ENCODE peak calls at places on chromosomes 1 and 21, in eight cellular contexts. One of them, this sample, is unnamed.

GRCh38 chr21:26844258-26845065 is 747 bp downstream of the ADAMTS1 start:
- DNase-seq in stimulated activated CD8-positive, alpha-beta memory T cell treated with anti-CD3 and anti-CD28 coated beads, Interleukin-15, amount 100 ng/mL, for 4 hours: no peak
- DNase-seq in kidney epithelial cell: no peak
- DNase-seq in sciatic nerve: peak; percentile 79
- DNase-seq in stimulated activated CD4-positive, alpha-beta T cell treated with anti-CD3 and anti-CD28 coated beads, Interleukin-4, amount 100 ng/mL, for 24 hours: no peak
- DNase-seq in mesendoderm: peak; percentile 48
- DNase-seq in HFFc6: peak; percentile 52
- DNase-seq in stimulated activated naive B cell treated with anti-CD40 and anti-IgM and Interleukin-4, amounts not matched to agents 10 μg/mL and 1 μg/mL and 100 μg/mL, for 72 hours: no peak
- DNase-seq in this sample: no peak

GRCh38 chr1:113459279-113459678 is 69.0 kb downstream of the MAGI3 start:
- DNase-seq in sciatic nerve: no peak
- DNase-seq in kidney epithelial cell: no peak
- DNase-seq in HFFc6: no peak
- DNase-seq in mesendoderm: no peak
- DNase-seq in stimulated activated CD4-positive, alpha-beta T cell treated with anti-CD3 and anti-CD28 coated beads, Interleukin-4, amount 100 ng/mL, for 24 hours: no peak
- DNase-seq in stimulated activated CD8-positive, alpha-beta memory T cell treated with anti-CD3 and anti-CD28 coated beads, Interleukin-15, amount 100 ng/mL, for 4 hours: no peak
- DNase-seq in stimulated activated naive B cell treated with anti-CD40 and anti-IgM and Interleukin-4, amounts not matched to agents 10 μg/mL and 1 μg/mL and 100 μg/mL, for 72 hours: no peak
- DNase-seq in this sample: no peak

GRCh38 chr1:2046225-2046917 is 3.8 kb upstream of the PRKCZ start:
- DNase-seq in stimulated activated CD4-positive, alpha-beta T cell treated with anti-CD3 and anti-CD28 coated beads, Interleukin-4, amount 100 ng/mL, for 24 hours: peak; percentile 49
- DNase-seq in kidney epithelial cell: no peak
- DNase-seq in stimulated activated naive B cell treated with anti-CD40 and anti-IgM and Interleukin-4, amounts not matched to agents 10 μg/mL and 1 μg/mL and 100 μg/mL, for 72 hours: peak; percentile 41
- DNase-seq in mesendoderm: peak; percentile 83
- DNase-seq in sciatic nerve: no peak
- DNase-seq in HFFc6: no peak
- DNase-seq in stimulated activated CD8-positive, alpha-beta memory T cell treated with anti-CD3 and anti-CD28 coated beads, Interleukin-15, amount 100 ng/mL, for 4 hours: no peak
- DNase-seq in this sample: peak; percentile 63

GRCh38 chr1:109543988-109544735 is 4.3 kb upstream of the GNAI3 start:
- DNase-seq in stimulated activated naive B cell treated with anti-CD40 and anti-IgM and Interleukin-4, amounts not matched to agents 10 μg/mL and 1 μg/mL and 100 μg/mL, for 72 hours: no peak
- DNase-seq in stimulated activated CD8-positive, alpha-beta memory T cell treated with anti-CD3 and anti-CD28 coated beads, Interleukin-15, amount 100 ng/mL, for 4 hours: no peak
- DNase-seq in sciatic nerve: no peak
- DNase-seq in HFFc6: no peak
- DNase-seq in stimulated activated CD4-positive, alpha-beta T cell treated with anti-CD3 and anti-CD28 coated beads, Interleukin-4, amount 100 ng/mL, for 24 hours: no peak
- DNase-seq in mesendoderm: peak; percentile 35
- DNase-seq in kidney epithelial cell: no peak
- DNase-seq in this sample: no peak

GRCh38 chr1:16145030-16145987 is 10.6 kb downstream of the EPHA2 start:
- DNase-seq in sciatic nerve: peak; percentile 80
- DNase-seq in mesendoderm: peak; percentile 91
- DNase-seq in stimulated activated CD4-positive, alpha-beta T cell treated with anti-CD3 and anti-CD28 coated beads, Interleukin-4, amount 100 ng/mL, for 24 hours: no peak
- DNase-seq in kidney epithelial cell: no peak
- DNase-seq in stimulated activated naive B cell treated with anti-CD40 and anti-IgM and Interleukin-4, amounts not matched to agents 10 μg/mL and 1 μg/mL and 100 μg/mL, for 72 hours: no peak
- DNase-seq in HFFc6: peak; percentile 95
- DNase-seq in stimulated activated CD8-positive, alpha-beta memory T cell treated with anti-CD3 and anti-CD28 coated beads, Interleukin-15, amount 100 ng/mL, for 4 hours: no peak
- DNase-seq in this sample: no peak

GRCh38 chr1:235843458-235843857 is 23.2 kb downstream of the LYST start:
- DNase-seq in mesendoderm: peak; percentile 19
- DNase-seq in stimulated activated CD4-positive, alpha-beta T cell treated with anti-CD3 and anti-CD28 coated beads, Interleukin-4, amount 100 ng/mL, for 24 hours: no peak
- DNase-seq in sciatic nerve: no peak
- DNase-seq in kidney epithelial cell: no peak
- DNase-seq in HFFc6: peak; percentile 64
- DNase-seq in stimulated activated CD8-positive, alpha-beta memory T cell treated with anti-CD3 and anti-CD28 coated beads, Interleukin-15, amount 100 ng/mL, for 4 hours: no peak
- DNase-seq in stimulated activated naive B cell treated with anti-CD40 and anti-IgM and Interleukin-4, amounts not matched to agents 10 μg/mL and 1 μg/mL and 100 μg/mL, for 72 hours: no peak
- DNase-seq in this sample: no peak

GRCh38 chr1:205358579-205358978 is 1.9 kb upstream of the KLHDC8A start:
- DNase-seq in mesendoderm: no peak
- DNase-seq in kidney epithelial cell: no peak
- DNase-seq in stimulated activated naive B cell treated with anti-CD40 and anti-IgM and Interleukin-4, amounts not matched to agents 10 μg/mL and 1 μg/mL and 100 μg/mL, for 72 hours: no peak
- DNase-seq in stimulated activated CD4-positive, alpha-beta T cell treated with anti-CD3 and anti-CD28 coated beads, Interleukin-4, amount 100 ng/mL, for 24 hours: no peak
- DNase-seq in HFFc6: no peak
- DNase-seq in stimulated activated CD8-positive, alpha-beta memory T cell treated with anti-CD3 and anti-CD28 coated beads, Interleukin-15, amount 100 ng/mL, for 4 hours: no peak
- DNase-seq in sciatic nerve: no peak
- DNase-seq in this sample: no peak

GRCh38 chr1:236345728-236346127 is 48.4 kb upstream of the EDARADD start:
- DNase-seq in stimulated activated naive B cell treated with anti-CD40 and anti-IgM and Interleukin-4, amounts not matched to agents 10 μg/mL and 1 μg/mL and 100 μg/mL, for 72 hours: no peak
- DNase-seq in sciatic nerve: no peak
- DNase-seq in stimulated activated CD4-positive, alpha-beta T cell treated with anti-CD3 and anti-CD28 coated beads, Interleukin-4, amount 100 ng/mL, for 24 hours: no peak
- DNase-seq in kidney epithelial cell: no peak
- DNase-seq in HFFc6: no peak
- DNase-seq in mesendoderm: peak; percentile 32
- DNase-seq in stimulated activated CD8-positive, alpha-beta memory T cell treated with anti-CD3 and anti-CD28 coated beads, Interleukin-15, amount 100 ng/mL, for 4 hours: no peak
- DNase-seq in this sample: no peak

GRCh38 chr1:201984446-201984845 is 2.0 kb downstream of the RNPEP start:
- DNase-seq in HFFc6: no peak
- DNase-seq in kidney epithelial cell: no peak
- DNase-seq in sciatic nerve: no peak
- DNase-seq in stimulated activated naive B cell treated with anti-CD40 and anti-IgM and Interleukin-4, amounts not matched to agents 10 μg/mL and 1 μg/mL and 100 μg/mL, for 72 hours: no peak
- DNase-seq in mesendoderm: peak; percentile 13
- DNase-seq in stimulated activated CD8-positive, alpha-beta memory T cell treated with anti-CD3 and anti-CD28 coated beads, Interleukin-15, amount 100 ng/mL, for 4 hours: no peak
- DNase-seq in stimulated activated CD4-positive, alpha-beta T cell treated with anti-CD3 and anti-CD28 coated beads, Interleukin-4, amount 100 ng/mL, for 24 hours: no peak
- DNase-seq in this sample: no peak

GRCh38 chr21:18354947-18355346 is 48.6 kb downstream of the TMPRSS15 start:
- DNase-seq in sciatic nerve: no peak
- DNase-seq in stimulated activated naive B cell treated with anti-CD40 and anti-IgM and Interleukin-4, amounts not matched to agents 10 μg/mL and 1 μg/mL and 100 μg/mL, for 72 hours: no peak
- DNase-seq in HFFc6: no peak
- DNase-seq in mesendoderm: no peak
- DNase-seq in stimulated activated CD4-positive, alpha-beta T cell treated with anti-CD3 and anti-CD28 coated beads, Interleukin-4, amount 100 ng/mL, for 24 hours: no peak
- DNase-seq in kidney epithelial cell: no peak
- DNase-seq in stimulated activated CD8-positive, alpha-beta memory T cell treated with anti-CD3 and anti-CD28 coated beads, Interleukin-15, amount 100 ng/mL, for 4 hours: no peak
- DNase-seq in this sample: no peak

GRCh38 chr1:7912743-7913557 is 27.7 kb downstream of the TNFRSF9 start:
- DNase-seq in mesendoderm: peak; percentile 67
- DNase-seq in stimulated activated CD8-positive, alpha-beta memory T cell treated with anti-CD3 and anti-CD28 coated beads, Interleukin-15, amount 100 ng/mL, for 4 hours: no peak
- DNase-seq in stimulated activated CD4-positive, alpha-beta T cell treated with anti-CD3 and anti-CD28 coated beads, Interleukin-4, amount 100 ng/mL, for 24 hours: peak; percentile 19
- DNase-seq in sciatic nerve: no peak
- DNase-seq in stimulated activated naive B cell treated with anti-CD40 and anti-IgM and Interleukin-4, amounts not matched to agents 10 μg/mL and 1 μg/mL and 100 μg/mL, for 72 hours: no peak
- DNase-seq in HFFc6: no peak
- DNase-seq in kidney epithelial cell: no peak
- DNase-seq in this sample: no peak

GRCh38 chr1:17204546-17205440 is at the start of gene PADI1:
- DNase-seq in HFFc6: no peak
- DNase-seq in stimulated activated naive B cell treated with anti-CD40 and anti-IgM and Interleukin-4, amounts not matched to agents 10 μg/mL and 1 μg/mL and 100 μg/mL, for 72 hours: no peak
- DNase-seq in kidney epithelial cell: no peak
- DNase-seq in stimulated activated CD8-positive, alpha-beta memory T cell treated with anti-CD3 and anti-CD28 coated beads, Interleukin-15, amount 100 ng/mL, for 4 hours: no peak
- DNase-seq in stimulated activated CD4-positive, alpha-beta T cell treated with anti-CD3 and anti-CD28 coated beads, Interleukin-4, amount 100 ng/mL, for 24 hours: no peak
- DNase-seq in sciatic nerve: no peak
- DNase-seq in mesendoderm: no peak
- DNase-seq in this sample: no peak

GRCh38 chr1:199687321-199687720 is 340.2 kb upstream of the NR5A2 start:
- DNase-seq in mesendoderm: peak; percentile 15
- DNase-seq in stimulated activated CD4-positive, alpha-beta T cell treated with anti-CD3 and anti-CD28 coated beads, Interleukin-4, amount 100 ng/mL, for 24 hours: no peak
- DNase-seq in stimulated activated CD8-positive, alpha-beta memory T cell treated with anti-CD3 and anti-CD28 coated beads, Interleukin-15, amount 100 ng/mL, for 4 hours: no peak
- DNase-seq in stimulated activated naive B cell treated with anti-CD40 and anti-IgM and Interleukin-4, amounts not matched to agents 10 μg/mL and 1 μg/mL and 100 μg/mL, for 72 hours: no peak
- DNase-seq in HFFc6: peak; percentile 13
- DNase-seq in sciatic nerve: no peak
- DNase-seq in kidney epithelial cell: no peak
- DNase-seq in this sample: no peak

GRCh38 chr1:154847891-154848290 is 22.2 kb downstream of the KCNN3 start:
- DNase-seq in stimulated activated naive B cell treated with anti-CD40 and anti-IgM and Interleukin-4, amounts not matched to agents 10 μg/mL and 1 μg/mL and 100 μg/mL, for 72 hours: no peak
- DNase-seq in sciatic nerve: no peak
- DNase-seq in HFFc6: no peak
- DNase-seq in kidney epithelial cell: no peak
- DNase-seq in stimulated activated CD4-positive, alpha-beta T cell treated with anti-CD3 and anti-CD28 coated beads, Interleukin-4, amount 100 ng/mL, for 24 hours: no peak
- DNase-seq in mesendoderm: no peak
- DNase-seq in stimulated activated CD8-positive, alpha-beta memory T cell treated with anti-CD3 and anti-CD28 coated beads, Interleukin-15, amount 100 ng/mL, for 4 hours: no peak
- DNase-seq in this sample: no peak

GRCh38 chr1:80468356-80468755 is 1332.4 kb upstream of the ADGRL2 start:
- DNase-seq in HFFc6: no peak
- DNase-seq in stimulated activated CD8-positive, alpha-beta memory T cell treated with anti-CD3 and anti-CD28 coated beads, Interleukin-15, amount 100 ng/mL, for 4 hours: no peak
- DNase-seq in stimulated activated naive B cell treated with anti-CD40 and anti-IgM and Interleukin-4, amounts not matched to agents 10 μg/mL and 1 μg/mL and 100 μg/mL, for 72 hours: no peak
- DNase-seq in kidney epithelial cell: no peak
- DNase-seq in mesendoderm: no peak
- DNase-seq in sciatic nerve: no peak
- DNase-seq in stimulated activated CD4-positive, alpha-beta T cell treated with anti-CD3 and anti-CD28 coated beads, Interleukin-4, amount 100 ng/mL, for 24 hours: no peak
- DNase-seq in this sample: no peak

GRCh38 chr1:108057536-108057935 is 92.6 kb upstream of the VAV3 start:
- DNase-seq in stimulated activated CD4-positive, alpha-beta T cell treated with anti-CD3 and anti-CD28 coated beads, Interleukin-4, amount 100 ng/mL, for 24 hours: no peak
- DNase-seq in mesendoderm: peak; percentile 89
- DNase-seq in stimulated activated CD8-positive, alpha-beta memory T cell treated with anti-CD3 and anti-CD28 coated beads, Interleukin-15, amount 100 ng/mL, for 4 hours: no peak
- DNase-seq in kidney epithelial cell: no peak
- DNase-seq in sciatic nerve: no peak
- DNase-seq in HFFc6: no peak
- DNase-seq in stimulated activated naive B cell treated with anti-CD40 and anti-IgM and Interleukin-4, amounts not matched to agents 10 μg/mL and 1 μg/mL and 100 μg/mL, for 72 hours: no peak
- DNase-seq in this sample: no peak

GRCh38 chr1:205191127-205191577 is 20.4 kb downstream of the DSTYK start:
- DNase-seq in stimulated activated CD8-positive, alpha-beta memory T cell treated with anti-CD3 and anti-CD28 coated beads, Interleukin-15, amount 100 ng/mL, for 4 hours: no peak
- DNase-seq in stimulated activated naive B cell treated with anti-CD40 and anti-IgM and Interleukin-4, amounts not matched to agents 10 μg/mL and 1 μg/mL and 100 μg/mL, for 72 hours: no peak
- DNase-seq in stimulated activated CD4-positive, alpha-beta T cell treated with anti-CD3 and anti-CD28 coated beads, Interleukin-4, amount 100 ng/mL, for 24 hours: no peak
- DNase-seq in kidney epithelial cell: no peak
- DNase-seq in mesendoderm: no peak
- DNase-seq in HFFc6: no peak
- DNase-seq in sciatic nerve: no peak
- DNase-seq in this sample: no peak

GRCh38 chr1:63189677-63190076 is 132.7 kb upstream of the FOXD3 start:
- DNase-seq in kidney epithelial cell: no peak
- DNase-seq in stimulated activated CD4-positive, alpha-beta T cell treated with anti-CD3 and anti-CD28 coated beads, Interleukin-4, amount 100 ng/mL, for 24 hours: no peak
- DNase-seq in sciatic nerve: no peak
- DNase-seq in mesendoderm: peak; percentile 92
- DNase-seq in stimulated activated naive B cell treated with anti-CD40 and anti-IgM and Interleukin-4, amounts not matched to agents 10 μg/mL and 1 μg/mL and 100 μg/mL, for 72 hours: no peak
- DNase-seq in stimulated activated CD8-positive, alpha-beta memory T cell treated with anti-CD3 and anti-CD28 coated beads, Interleukin-15, amount 100 ng/mL, for 4 hours: no peak
- DNase-seq in HFFc6: no peak
- DNase-seq in this sample: no peak

GRCh38 chr1:59154406-59154805 is 142.5 kb upstream of the FGGY start:
- DNase-seq in sciatic nerve: no peak
- DNase-seq in stimulated activated CD4-positive, alpha-beta T cell treated with anti-CD3 and anti-CD28 coated beads, Interleukin-4, amount 100 ng/mL, for 24 hours: no peak
- DNase-seq in kidney epithelial cell: no peak
- DNase-seq in stimulated activated CD8-positive, alpha-beta memory T cell treated with anti-CD3 and anti-CD28 coated beads, Interleukin-15, amount 100 ng/mL, for 4 hours: no peak
- DNase-seq in stimulated activated naive B cell treated with anti-CD40 and anti-IgM and Interleukin-4, amounts not matched to agents 10 μg/mL and 1 μg/mL and 100 μg/mL, for 72 hours: no peak
- DNase-seq in HFFc6: no peak
- DNase-seq in mesendoderm: no peak
- DNase-seq in this sample: no peak

GRCh38 chr21:35189077-35189863 is 140.2 kb upstream of the RUNX1 start:
- DNase-seq in stimulated activated CD8-positive, alpha-beta memory T cell treated with anti-CD3 and anti-CD28 coated beads, Interleukin-15, amount 100 ng/mL, for 4 hours: no peak
- DNase-seq in sciatic nerve: no peak
- DNase-seq in stimulated activated naive B cell treated with anti-CD40 and anti-IgM and Interleukin-4, amounts not matched to agents 10 μg/mL and 1 μg/mL and 100 μg/mL, for 72 hours: peak; percentile 36
- DNase-seq in mesendoderm: no peak
- DNase-seq in stimulated activated CD4-positive, alpha-beta T cell treated with anti-CD3 and anti-CD28 coated beads, Interleukin-4, amount 100 ng/mL, for 24 hours: no peak
- DNase-seq in HFFc6: peak; percentile 79
- DNase-seq in kidney epithelial cell: no peak
- DNase-seq in this sample: no peak

GRCh38 chr1:75970631-75971030 is 38.4 kb upstream of the ASB17 start:
- DNase-seq in stimulated activated CD8-positive, alpha-beta memory T cell treated with anti-CD3 and anti-CD28 coated beads, Interleukin-15, amount 100 ng/mL, for 4 hours: no peak
- DNase-seq in sciatic nerve: no peak
- DNase-seq in stimulated activated CD4-positive, alpha-beta T cell treated with anti-CD3 and anti-CD28 coated beads, Interleukin-4, amount 100 ng/mL, for 24 hours: no peak
- DNase-seq in HFFc6: no peak
- DNase-seq in stimulated activated naive B cell treated with anti-CD40 and anti-IgM and Interleukin-4, amounts not matched to agents 10 μg/mL and 1 μg/mL and 100 μg/mL, for 72 hours: no peak
- DNase-seq in kidney epithelial cell: no peak
- DNase-seq in mesendoderm: no peak
- DNase-seq in this sample: no peak

GRCh38 chr1:113255728-113256347 is 134.5 kb upstream of the MAGI3 start:
- DNase-seq in stimulated activated CD4-positive, alpha-beta T cell treated with anti-CD3 and anti-CD28 coated beads, Interleukin-4, amount 100 ng/mL, for 24 hours: no peak
- DNase-seq in mesendoderm: no peak
- DNase-seq in stimulated activated naive B cell treated with anti-CD40 and anti-IgM and Interleukin-4, amounts not matched to agents 10 μg/mL and 1 μg/mL and 100 μg/mL, for 72 hours: no peak
- DNase-seq in sciatic nerve: no peak
- DNase-seq in kidney epithelial cell: no peak
- DNase-seq in stimulated activated CD8-positive, alpha-beta memory T cell treated with anti-CD3 and anti-CD28 coated beads, Interleukin-15, amount 100 ng/mL, for 4 hours: no peak
- DNase-seq in HFFc6: no peak
- DNase-seq in this sample: no peak

GRCh38 chr1:154663656-154664055 is 55.7 kb upstream of the ADAR start:
- DNase-seq in mesendoderm: no peak
- DNase-seq in stimulated activated naive B cell treated with anti-CD40 and anti-IgM and Interleukin-4, amounts not matched to agents 10 μg/mL and 1 μg/mL and 100 μg/mL, for 72 hours: no peak
- DNase-seq in sciatic nerve: no peak
- DNase-seq in kidney epithelial cell: no peak
- DNase-seq in stimulated activated CD4-positive, alpha-beta T cell treated with anti-CD3 and anti-CD28 coated beads, Interleukin-4, amount 100 ng/mL, for 24 hours: no peak
- DNase-seq in HFFc6: no peak
- DNase-seq in stimulated activated CD8-positive, alpha-beta memory T cell treated with anti-CD3 and anti-CD28 coated beads, Interleukin-15, amount 100 ng/mL, for 4 hours: no peak
- DNase-seq in this sample: no peak

GRCh38 chr21:35222541-35222941 is 173.4 kb upstream of the RUNX1 start:
- DNase-seq in HFFc6: no peak
- DNase-seq in stimulated activated naive B cell treated with anti-CD40 and anti-IgM and Interleukin-4, amounts not matched to agents 10 μg/mL and 1 μg/mL and 100 μg/mL, for 72 hours: peak; percentile 67
- DNase-seq in stimulated activated CD4-positive, alpha-beta T cell treated with anti-CD3 and anti-CD28 coated beads, Interleukin-4, amount 100 ng/mL, for 24 hours: peak; percentile 42
- DNase-seq in kidney epithelial cell: no peak
- DNase-seq in sciatic nerve: no peak
- DNase-seq in stimulated activated CD8-positive, alpha-beta memory T cell treated with anti-CD3 and anti-CD28 coated beads, Interleukin-15, amount 100 ng/mL, for 4 hours: no peak
- DNase-seq in mesendoderm: peak; percentile 12
- DNase-seq in this sample: no peak

GRCh38 chr1:44260792-44261474 is 47.7 kb downstream of the DMAP1 start:
- DNase-seq in stimulated activated CD4-positive, alpha-beta T cell treated with anti-CD3 and anti-CD28 coated beads, Interleukin-4, amount 100 ng/mL, for 24 hours: no peak
- DNase-seq in HFFc6: no peak
- DNase-seq in kidney epithelial cell: no peak
- DNase-seq in mesendoderm: no peak
- DNase-seq in sciatic nerve: no peak
- DNase-seq in stimulated activated naive B cell treated with anti-CD40 and anti-IgM and Interleukin-4, amounts not matched to agents 10 μg/mL and 1 μg/mL and 100 μg/mL, for 72 hours: no peak
- DNase-seq in stimulated activated CD8-positive, alpha-beta memory T cell treated with anti-CD3 and anti-CD28 coated beads, Interleukin-15, amount 100 ng/mL, for 4 hours: no peak
- DNase-seq in this sample: no peak

GRCh38 chr1:226846801-226847200 is 23.6 kb upstream of the PSEN2 start:
- DNase-seq in stimulated activated CD8-positive, alpha-beta memory T cell treated with anti-CD3 and anti-CD28 coated beads, Interleukin-15, amount 100 ng/mL, for 4 hours: no peak
- DNase-seq in mesendoderm: peak; percentile 31
- DNase-seq in sciatic nerve: no peak
- DNase-seq in kidney epithelial cell: no peak
- DNase-seq in stimulated activated naive B cell treated with anti-CD40 and anti-IgM and Interleukin-4, amounts not matched to agents 10 μg/mL and 1 μg/mL and 100 μg/mL, for 72 hours: no peak
- DNase-seq in stimulated activated CD4-positive, alpha-beta T cell treated with anti-CD3 and anti-CD28 coated beads, Interleukin-4, amount 100 ng/mL, for 24 hours: no peak
- DNase-seq in HFFc6: peak; percentile 19
- DNase-seq in this sample: no peak

GRCh38 chr1:226201029-226201593 is 14.6 kb upstream of the ACBD3 start:
- DNase-seq in kidney epithelial cell: no peak
- DNase-seq in stimulated activated CD8-positive, alpha-beta memory T cell treated with anti-CD3 and anti-CD28 coated beads, Interleukin-15, amount 100 ng/mL, for 4 hours: no peak
- DNase-seq in stimulated activated naive B cell treated with anti-CD40 and anti-IgM and Interleukin-4, amounts not matched to agents 10 μg/mL and 1 μg/mL and 100 μg/mL, for 72 hours: no peak
- DNase-seq in HFFc6: no peak
- DNase-seq in sciatic nerve: no peak
- DNase-seq in mesendoderm: peak; percentile 72
- DNase-seq in stimulated activated CD4-positive, alpha-beta T cell treated with anti-CD3 and anti-CD28 coated beads, Interleukin-4, amount 100 ng/mL, for 24 hours: no peak
- DNase-seq in this sample: no peak

GRCh38 chr1:5711956-5712645 is 280.1 kb downstream of the NPHP4 start:
- DNase-seq in kidney epithelial cell: no peak
- DNase-seq in stimulated activated CD4-positive, alpha-beta T cell treated with anti-CD3 and anti-CD28 coated beads, Interleukin-4, amount 100 ng/mL, for 24 hours: no peak
- DNase-seq in mesendoderm: no peak
- DNase-seq in stimulated activated CD8-positive, alpha-beta memory T cell treated with anti-CD3 and anti-CD28 coated beads, Interleukin-15, amount 100 ng/mL, for 4 hours: no peak
- DNase-seq in HFFc6: no peak
- DNase-seq in sciatic nerve: peak; percentile 51
- DNase-seq in stimulated activated naive B cell treated with anti-CD40 and anti-IgM and Interleukin-4, amounts not matched to agents 10 μg/mL and 1 μg/mL and 100 μg/mL, for 72 hours: no peak
- DNase-seq in this sample: no peak

GRCh38 chr1:7378346-7379130 is 392.6 kb upstream of the VAMP3 start:
- DNase-seq in stimulated activated CD8-positive, alpha-beta memory T cell treated with anti-CD3 and anti-CD28 coated beads, Interleukin-15, amount 100 ng/mL, for 4 hours: no peak
- DNase-seq in stimulated activated CD4-positive, alpha-beta T cell treated with anti-CD3 and anti-CD28 coated beads, Interleukin-4, amount 100 ng/mL, for 24 hours: no peak
- DNase-seq in sciatic nerve: no peak
- DNase-seq in mesendoderm: no peak
- DNase-seq in kidney epithelial cell: no peak
- DNase-seq in HFFc6: no peak
- DNase-seq in stimulated activated naive B cell treated with anti-CD40 and anti-IgM and Interleukin-4, amounts not matched to agents 10 μg/mL and 1 μg/mL and 100 μg/mL, for 72 hours: no peak
- DNase-seq in this sample: no peak

GRCh38 chr1:224211262-224211962 is 28.4 kb downstream of the DEGS1 start:
- DNase-seq in kidney epithelial cell: no peak
- DNase-seq in stimulated activated CD8-positive, alpha-beta memory T cell treated with anti-CD3 and anti-CD28 coated beads, Interleukin-15, amount 100 ng/mL, for 4 hours: no peak
- DNase-seq in stimulated activated CD4-positive, alpha-beta T cell treated with anti-CD3 and anti-CD28 coated beads, Interleukin-4, amount 100 ng/mL, for 24 hours: no peak
- DNase-seq in stimulated activated naive B cell treated with anti-CD40 and anti-IgM and Interleukin-4, amounts not matched to agents 10 μg/mL and 1 μg/mL and 100 μg/mL, for 72 hours: no peak
- DNase-seq in mesendoderm: no peak
- DNase-seq in HFFc6: peak; percentile 37
- DNase-seq in sciatic nerve: no peak
- DNase-seq in this sample: no peak

GRCh38 chr1:202656057-202656456 is 54.2 kb downstream of the SYT2 start:
- DNase-seq in HFFc6: no peak
- DNase-seq in sciatic nerve: no peak
- DNase-seq in kidney epithelial cell: no peak
- DNase-seq in stimulated activated naive B cell treated with anti-CD40 and anti-IgM and Interleukin-4, amounts not matched to agents 10 μg/mL and 1 μg/mL and 100 μg/mL, for 72 hours: no peak
- DNase-seq in stimulated activated CD8-positive, alpha-beta memory T cell treated with anti-CD3 and anti-CD28 coated beads, Interleukin-15, amount 100 ng/mL, for 4 hours: no peak
- DNase-seq in mesendoderm: peak; percentile 60
- DNase-seq in stimulated activated CD4-positive, alpha-beta T cell treated with anti-CD3 and anti-CD28 coated beads, Interleukin-4, amount 100 ng/mL, for 24 hours: no peak
- DNase-seq in this sample: no peak

GRCh38 chr1:234608720-234609527 is 1.1 kb downstream of the IRF2BP2 start:
- DNase-seq in stimulated activated CD8-positive, alpha-beta memory T cell treated with anti-CD3 and anti-CD28 coated beads, Interleukin-15, amount 100 ng/mL, for 4 hours: peak; percentile 39
- DNase-seq in mesendoderm: peak; percentile 76
- DNase-seq in kidney epithelial cell: no peak
- DNase-seq in stimulated activated CD4-positive, alpha-beta T cell treated with anti-CD3 and anti-CD28 coated beads, Interleukin-4, amount 100 ng/mL, for 24 hours: peak; percentile 76
- DNase-seq in sciatic nerve: peak; percentile 72
- DNase-seq in HFFc6: no peak
- DNase-seq in stimulated activated naive B cell treated with anti-CD40 and anti-IgM and Interleukin-4, amounts not matched to agents 10 μg/mL and 1 μg/mL and 100 μg/mL, for 72 hours: peak; percentile 69
- DNase-seq in this sample: peak; percentile 71

GRCh38 chr1:26602378-26602959 is 72.9 kb downstream of the RPS6KA1 start:
- DNase-seq in stimulated activated naive B cell treated with anti-CD40 and anti-IgM and Interleukin-4, amounts not matched to agents 10 μg/mL and 1 μg/mL and 100 μg/mL, for 72 hours: no peak
- DNase-seq in stimulated activated CD8-positive, alpha-beta memory T cell treated with anti-CD3 and anti-CD28 coated beads, Interleukin-15, amount 100 ng/mL, for 4 hours: peak; percentile 5
- DNase-seq in kidney epithelial cell: no peak
- DNase-seq in mesendoderm: peak; percentile 61
- DNase-seq in sciatic nerve: no peak
- DNase-seq in stimulated activated CD4-positive, alpha-beta T cell treated with anti-CD3 and anti-CD28 coated beads, Interleukin-4, amount 100 ng/mL, for 24 hours: peak; percentile 54
- DNase-seq in HFFc6: peak; percentile 71
- DNase-seq in this sample: no peak

GRCh38 chr1:173451981-173452380 is 25.2 kb upstream of the PRDX6 start:
- DNase-seq in kidney epithelial cell: no peak
- DNase-seq in mesendoderm: no peak
- DNase-seq in HFFc6: no peak
- DNase-seq in stimulated activated CD4-positive, alpha-beta T cell treated with anti-CD3 and anti-CD28 coated beads, Interleukin-4, amount 100 ng/mL, for 24 hours: no peak
- DNase-seq in stimulated activated naive B cell treated with anti-CD40 and anti-IgM and Interleukin-4, amounts not matched to agents 10 μg/mL and 1 μg/mL and 100 μg/mL, for 72 hours: no peak
- DNase-seq in stimulated activated CD8-positive, alpha-beta memory T cell treated with anti-CD3 and anti-CD28 coated beads, Interleukin-15, amount 100 ng/mL, for 4 hours: no peak
- DNase-seq in sciatic nerve: no peak
- DNase-seq in this sample: no peak